ENCODE peak calls at places on chromosomes 7 and 10, in nine cellular contexts. Y is NT2/D1, R is BJ, F is hepatocyte, V is cardiac muscle cell, N is left lung, S is upper lobe of right lung, J is GM23338, L is endodermal cell. Q is an unnamed sample.
A peak's percentile ranks its signal among the peaks of the same experiment; 100 is the strongest.

GRCh38 chr7:2141656-2142055 is 91.1 kb downstream of the MAD1L1 start:
- DNase-seq in Y (no peak), V (no peak), S (no peak), N (no peak), L (no peak), R (no peak), F (no peak), J (no peak), Q (no peak)

GRCh38 chr10:33386926-33387325 is 52.5 kb upstream of the NRP1 start:
- DNase-seq in Y (peak; percentile 5), F (no peak), R (no peak), N (no peak), L (peak; percentile 49), V (no peak), S (no peak), J (no peak), Q (no peak)

GRCh38 chr7:133484135-133484534 is 231.3 kb downstream of the EXOC4 start:
- DNase-seq in Y (no peak), L (no peak), S (no peak), F (no peak), V (no peak), R (no peak), J (no peak), N (no peak), Q (peak; percentile 99)

GRCh38 chr10:62852961-62853702 is 37.0 kb upstream of the EGR2 start:
- DNase-seq in J (no peak), N (no peak), F (no peak), L (no peak), S (no peak), Y (no peak), V (no peak), R (no peak), Q (no peak)

GRCh38 chr7:134720091-134720935 is 59.1 kb upstream of the CALD1 start:
- DNase-seq in F (no peak), V (no peak), L (no peak), S (no peak), J (no peak), R (no peak), N (no peak), Y (no peak), Q (no peak)

GRCh38 chr10:74282151-74282852 is 131.3 kb downstream of the ADK start:
- DNase-seq in R (peak; percentile 62), S (no peak), V (no peak), L (no peak), F (no peak), N (no peak), Y (no peak), J (no peak), Q (no peak)

GRCh38 chr7:92244803-92245486 is 769 bp downstream of the KRIT1 start:
- DNase-seq in N (no peak), F (no peak), S (no peak), L (no peak), J (no peak), R (no peak), V (no peak), Y (no peak), Q (peak; percentile 8)

GRCh38 chr7:47946581-47947354 is 1.5 kb downstream of the PKD1L1 start:
- DNase-seq in L (no peak), J (no peak), N (no peak), F (no peak), V (no peak), S (no peak), Y (no peak), R (no peak), Q (no peak)

GRCh38 chr7:141875453-141875852 is 34.2 kb upstream of the PRSS37 start:
- DNase-seq in N (no peak), F (no peak), J (peak; percentile 49), L (no peak), Y (peak; percentile 30), V (no peak), R (no peak), S (no peak), Q (no peak)

GRCh38 chr10:69769395-69769989 is 32.2 kb upstream of the COL13A1 start:
- DNase-seq in N (no peak), V (no peak), F (peak; percentile 68), R (peak; percentile 55), Y (peak; percentile 77), J (peak; percentile 62), L (peak; percentile 96), S (no peak), Q (no peak)

GRCh38 chr10:74151879-74152722 is 1.1 kb downstream of the ADK start:
- DNase-seq in L (no peak), F (no peak), V (peak; percentile 9), N (no peak), S (no peak), R (no peak), Y (no peak), J (no peak), Q (no peak)

GRCh38 chr7:54664235-54665228 is 94.5 kb downstream of the SEC61G start:
- DNase-seq in Y (peak; percentile 75), R (no peak), S (peak; percentile 73), L (peak; percentile 94), J (peak; percentile 87), V (peak; percentile 81), N (peak; percentile 43), F (peak; percentile 86), Q (no peak)

GRCh38 chr10:89471110-89471814 is 56.9 kb downstream of the IFIT5 start:
- DNase-seq in S (no peak), N (no peak), J (no peak), F (no peak), R (no peak), Y (no peak), L (no peak), V (no peak), Q (no peak)

GRCh38 chr7:33639552-33640197 is 265.7 kb upstream of the BMPER start:
- DNase-seq in Y (no peak), F (no peak), S (no peak), L (peak; percentile 63), J (no peak), R (no peak), N (no peak), V (no peak), Q (no peak)

GRCh38 chr7:122550545-122550944 is 148.4 kb downstream of the RNF133 start:
- DNase-seq in S (no peak), F (no peak), L (no peak), V (no peak), N (no peak), Y (no peak), R (no peak), J (peak; percentile 23), Q (no peak)

DNA sequence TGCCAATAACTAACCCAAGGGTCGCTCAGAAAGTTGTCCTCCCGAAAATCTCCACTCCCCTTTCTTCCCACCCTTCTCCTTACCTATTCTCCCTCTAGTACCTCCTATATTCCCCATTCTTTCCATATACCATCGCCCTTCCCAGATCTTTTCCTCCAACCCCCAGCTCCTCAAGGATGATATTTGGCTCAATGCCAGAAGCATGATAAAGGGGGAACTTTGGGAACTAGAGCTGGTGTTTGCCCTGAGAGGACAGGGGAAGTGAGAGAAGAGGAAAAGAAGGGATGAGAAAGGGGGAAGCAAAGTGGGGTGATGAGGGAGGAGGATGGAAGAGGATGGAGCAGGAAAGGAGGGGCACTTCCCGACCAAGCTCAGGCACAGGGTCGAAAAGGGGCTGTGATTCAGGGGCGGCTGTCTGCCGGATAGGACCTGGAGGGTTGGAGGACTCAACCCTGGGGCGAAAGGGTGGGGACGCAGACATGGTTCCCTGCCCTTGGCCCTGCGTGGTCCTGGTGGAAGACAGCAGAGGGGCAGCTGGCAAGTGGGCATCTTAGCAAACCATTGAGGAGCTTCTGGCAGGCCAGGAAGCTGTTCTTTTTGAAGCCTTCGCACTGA is 1.8 kb downstream of the OIT3 start:
- DNase-seq in F (no peak), Y (no peak), R (no peak), L (no peak), J (peak; percentile 8), V (no peak), S (no peak), N (no peak), Q (no peak)
- H3K4me3 ChIP-seq in F (no peak overlapping the region), Y (no peak overlapping the region), R (no peak overlapping the region), L (no peak overlapping the region), J (no peak overlapping the region), V (no peak overlapping the region), S (no peak overlapping the region), N (no peak overlapping the region), Q (no peak overlapping the region)

DNA sequence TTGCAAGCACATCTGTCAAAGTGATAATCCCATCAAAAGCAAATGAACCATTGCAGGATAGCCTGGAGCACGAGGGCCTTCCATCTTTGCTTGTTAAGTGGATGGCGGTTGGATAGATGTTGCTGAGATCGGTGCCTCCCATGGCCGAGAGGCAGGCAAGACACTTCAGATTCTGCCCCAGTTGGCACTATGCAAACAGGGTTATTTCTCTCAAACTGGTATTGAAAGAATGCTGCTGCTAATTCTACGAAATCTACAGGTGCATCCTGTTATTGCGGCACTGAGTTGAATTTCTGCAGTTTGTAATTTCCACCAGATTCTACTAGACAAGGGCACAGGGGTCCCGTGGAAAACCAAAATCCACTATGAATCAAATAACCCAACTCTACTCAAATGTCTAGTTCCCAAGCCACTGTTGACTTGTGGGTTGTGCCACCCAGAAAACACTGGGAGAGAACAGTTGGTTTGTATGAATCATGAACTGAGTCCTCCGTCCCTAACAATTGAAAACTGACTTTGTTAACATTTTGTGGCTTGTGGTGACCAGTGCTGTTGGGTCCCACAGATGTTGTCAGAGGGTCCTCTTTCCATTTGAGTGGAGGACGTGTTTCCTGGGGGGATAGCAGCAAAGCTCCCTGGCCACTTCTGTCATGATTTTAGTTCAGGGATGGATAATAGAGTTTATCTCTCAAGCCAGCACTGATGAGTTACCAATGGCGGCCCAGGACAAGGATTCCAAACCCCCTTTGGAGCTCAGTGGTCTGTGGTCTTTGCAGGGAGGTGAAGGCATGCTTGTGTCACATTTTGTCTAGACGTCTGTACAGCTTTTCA is 7.1 kb upstream of the IL2RA start:
- DNase-seq in N (peak; percentile 12), R (no peak), Y (no peak), L (no peak), S (no peak), F (no peak), V (no peak), J (no peak), Q (no peak)
- H3K4me3 ChIP-seq in N (no peak overlapping the region), R (no peak overlapping the region), Y (no peak overlapping the region), L (no peak overlapping the region), S (no peak overlapping the region), F (no peak overlapping the region), V (no peak overlapping the region), J (no peak overlapping the region), Q (peak overlapping the region; percentile 7)

GRCh38 chr10:13659887-13660544 is 73.3 kb downstream of the PRPF18 start:
- DNase-seq in F (peak; percentile 61), J (peak; percentile 66), V (peak; percentile 44), R (peak; percentile 20), Y (no peak), N (peak; percentile 73), S (peak; percentile 83), L (peak; percentile 84), Q (peak; percentile 32)
- H3K4me3 ChIP-seq in F (no peak overlapping the region), J (no peak overlapping the region), V (no peak overlapping the region), R (no peak overlapping the region), Y (no peak overlapping the region), N (no peak overlapping the region), S (peak overlapping the region; percentile 5), L (no peak overlapping the region), Q (no peak overlapping the region)

DNA sequence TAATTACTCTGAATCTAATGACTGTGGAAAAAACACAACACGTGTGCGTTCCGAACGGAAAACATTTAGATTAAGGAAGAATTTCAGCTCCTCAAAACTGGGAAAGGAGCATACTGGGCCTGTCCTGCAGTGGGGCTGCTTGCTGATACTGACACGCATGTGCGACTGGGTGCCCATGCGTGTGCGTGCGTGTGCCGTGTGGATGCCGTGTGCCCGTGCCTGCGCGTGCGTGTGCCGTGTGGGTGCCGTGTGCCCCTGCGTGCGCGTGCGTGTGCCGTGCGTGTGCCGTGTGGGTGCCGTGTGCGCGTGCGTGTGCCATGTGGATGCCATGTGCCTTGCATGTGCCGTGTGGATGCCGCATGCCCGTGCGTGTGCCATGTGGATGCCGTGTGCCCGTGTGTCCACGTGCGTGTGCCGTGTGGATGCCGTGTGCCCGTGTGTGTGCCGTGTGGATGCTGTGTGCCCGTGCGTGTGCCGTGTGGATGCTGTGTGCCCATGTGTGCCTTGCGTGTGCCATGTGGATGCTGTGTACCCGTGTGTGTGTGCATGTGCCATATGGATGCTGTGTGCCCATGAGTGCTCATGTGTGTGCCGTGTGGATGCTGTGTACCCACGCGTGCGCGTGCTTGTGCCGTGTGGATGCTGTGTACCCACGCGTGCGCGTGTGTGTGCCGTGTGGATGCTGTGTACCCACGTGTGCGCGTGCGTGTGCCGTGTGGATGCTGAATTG is 28.2 kb downstream of the PWWP2B start:
- DNase-seq in V (no peak), S (no peak), Y (no peak), J (no peak), L (no peak), N (no peak), R (no peak), F (no peak), Q (no peak)
- H3K4me3 ChIP-seq in V (no peak overlapping the region), S (no peak overlapping the region), Y (no peak overlapping the region), J (no peak overlapping the region), L (no peak overlapping the region), N (no peak overlapping the region), R (no peak overlapping the region), F (no peak overlapping the region), Q (no peak overlapping the region)